ENCODE peak calls at places on chromosomes 3 and 15, in nine cellular contexts. K, D, Q, P, U, Y, T, F and S are unnamed samples.

GRCh38 chr3:170128977-170129431 is 52.5 kb downstream of the PHC3 start:
- DNase-seq in K (no peak), D (no peak), Q (no peak), P (no peak), U (peak), Y (no peak), T (peak), F (no peak), S (no peak)

GRCh38 chr15:55564347-55565145 is 23.6 kb downstream of the PYGO1 start:
- DNase-seq in K (no peak), D (no peak), Q (no peak), P (no peak), U (no peak), Y (no peak), T (no peak), F (peak), S (no peak)

GRCh38 chr15:27358751-27359434 is 387.9 kb downstream of the GABRG3 start:
- DNase-seq in K (peak), D (no peak), Q (no peak), P (no peak), U (no peak), Y (no peak), T (no peak), F (peak), S (no peak)

GRCh38 chr3:30628931-30629590 is 22.7 kb downstream of the TGFBR2 start:
- DNase-seq in K (no peak), D (no peak), Q (no peak), P (no peak), U (peak), Y (peak), T (no peak), F (no peak), S (no peak)

GRCh38 chr3:142022381-142022780 is 127.0 kb downstream of the TFDP2 start:
- DNase-seq in K (no peak), D (no peak), Q (no peak), P (no peak), U (peak), Y (no peak), T (peak), F (no peak), S (no peak)

GRCh38 chr3:141797167-141797773 is 34.1 kb downstream of the GRK7 start:
- DNase-seq in K (peak), D (peak), Q (peak), P (peak), U (no peak), Y (peak), T (peak), F (peak), S (no peak)

GRCh38 chr3:25856902-25857518 is 67.1 kb downstream of the OXSM start:
- DNase-seq in K (no peak), D (no peak), Q (no peak), P (no peak), U (peak), Y (no peak), T (peak), F (no peak), S (peak)

GRCh38 chr15:71683401-71684274 is 126.7 kb upstream of the NR2E3 start:
- DNase-seq in K (no peak), D (no peak), Q (no peak), P (no peak), U (peak), Y (no peak), T (no peak), F (no peak), S (no peak)

GRCh38 chr3:14374444-14374883 is 27.9 kb upstream of the SLC6A6 start:
- DNase-seq in K (no peak), D (no peak), Q (no peak), P (no peak), U (no peak), Y (peak), T (no peak), F (no peak), S (peak)

GRCh38 chr15:72058590-72058989 is 59.4 kb downstream of the MYO9A start:
- DNase-seq in K (no peak), D (no peak), Q (no peak), P (no peak), U (no peak), Y (no peak), T (no peak), F (no peak), S (no peak)

GRCh38 chr3:67329358-67329757 is 325.1 kb downstream of the SUCLG2 start:
- DNase-seq in K (no peak), D (no peak), Q (no peak), P (no peak), U (no peak), Y (no peak), T (no peak), F (no peak), S (no peak)

DNA sequence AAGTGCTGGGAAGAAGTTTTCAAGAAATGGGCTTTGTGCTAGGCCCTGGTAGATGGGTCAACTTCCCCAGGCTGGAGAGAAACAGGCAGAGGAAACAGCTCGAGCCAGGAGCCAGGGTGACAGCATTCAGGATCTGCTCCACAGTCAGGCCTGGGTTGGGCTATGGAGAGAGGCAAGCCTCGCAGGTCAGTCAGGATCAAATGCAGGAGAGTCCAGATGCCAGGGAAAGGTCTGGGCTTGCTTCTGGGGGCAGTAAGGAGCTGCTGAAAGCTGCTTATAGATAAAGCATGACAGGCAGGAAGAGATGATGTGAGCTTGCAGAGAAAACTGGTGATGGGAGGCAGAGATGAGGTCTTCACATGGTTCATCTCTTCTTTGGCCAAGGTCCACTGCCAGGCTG is 10.9 kb upstream of the USP3 start:
- DNase-seq in K (no peak), D (no peak), Q (no peak), P (no peak), U (no peak), Y (no peak), T (no peak), F (no peak), S (no peak)
- TF ChIP-seq CTCF in K (no peak), D (no peak), Q (no peak), P (no peak), U (no peak), Y (no peak), T (no peak), F (no peak), S (no peak)

GRCh38 chr3:97970131-97970530 is 2.1 kb downstream of the RIOX2 start:
- DNase-seq in K (no peak), D (no peak), Q (no peak), P (no peak), U (no peak), Y (no peak), T (peak), F (no peak), S (no peak)

GRCh38 chr3:97968376-97968775 is 3.9 kb downstream of the RIOX2 start:
- DNase-seq in K (no peak), D (no peak), Q (no peak), P (no peak), U (no peak), Y (no peak), T (no peak), F (no peak), S (no peak)

GRCh38 chr3:97970929-97971460 is 1.2 kb downstream of the RIOX2 start:
- DNase-seq in K (no peak), D (no peak), Q (no peak), P (no peak), U (no peak), Y (no peak), T (no peak), F (no peak), S (no peak)

GRCh38 chr3:97969541-97969940 is 2.7 kb downstream of the RIOX2 start:
- DNase-seq in K (no peak), D (no peak), Q (no peak), P (no peak), U (no peak), Y (no peak), T (no peak), F (no peak), S (no peak)

GRCh38 chr3:97967966-97968365 is 4.3 kb downstream of the RIOX2 start:
- DNase-seq in K (no peak), D (no peak), Q (no peak), P (no peak), U (no peak), Y (no peak), T (no peak), F (peak), S (no peak)
- TF ChIP-seq CTCF in K (no peak), D (no peak), Q (no peak), P (no peak), U (no peak), Y (no peak), T (peak), F (no peak), S (no peak)

DNA sequence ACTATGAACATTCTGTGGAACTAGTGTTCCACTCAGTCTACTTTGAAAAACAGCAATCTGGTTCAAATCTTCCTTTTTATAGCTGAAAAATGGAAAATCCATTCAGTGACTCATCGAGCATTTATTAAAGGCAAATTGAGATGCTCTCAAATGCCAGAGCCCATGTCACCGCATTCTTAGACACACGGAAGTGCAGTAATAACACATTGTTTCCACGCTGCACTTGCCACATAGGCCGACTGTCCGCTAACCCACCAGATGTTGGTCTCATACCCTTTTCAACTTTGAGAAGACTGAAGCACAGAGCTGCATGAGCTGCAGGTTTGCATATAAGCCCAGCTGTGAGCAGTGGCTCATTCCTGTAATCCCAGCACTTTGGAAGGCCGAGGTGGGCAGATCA is 96.0 kb downstream of the TMEM266 start:
- DNase-seq in K (no peak), D (no peak), Q (no peak), P (no peak), U (peak), Y (no peak), T (peak), F (no peak), S (no peak)
- TF ChIP-seq CTCF in K (no peak), D (no peak), Q (no peak), P (no peak), U (no peak), Y (no peak), T (no peak), F (no peak), S (no peak)

GRCh38 chr3:180802837-180803236 is 109.6 kb upstream of the FXR1 start:
- DNase-seq in K (no peak), D (no peak), Q (no peak), P (no peak), U (peak), Y (no peak), T (peak), F (no peak), S (peak)
- TF ChIP-seq CTCF in K (no peak), D (no peak), Q (no peak), P (no peak), U (peak), Y (peak), T (peak), F (no peak), S (peak)

GRCh38 chr3:62229908-62230307 is 143.4 kb downstream of the FEZF2 start:
- DNase-seq in K (no peak), D (no peak), Q (no peak), P (no peak), U (no peak), Y (no peak), T (peak), F (no peak), S (no peak)
- TF ChIP-seq CTCF in K (peak), D (no peak), Q (no peak), P (no peak), U (peak), Y (peak), T (peak), F (peak), S (no peak)

GRCh38 chr15:50238263-50238662 is 27.3 kb downstream of the HDC start:
- DNase-seq in K (no peak), D (no peak), Q (no peak), P (no peak), U (no peak), Y (no peak), T (no peak), F (no peak), S (no peak)

GRCh38 chr15:50244153-50244552 is 21.4 kb downstream of the HDC start:
- DNase-seq in K (no peak), D (no peak), Q (no peak), P (no peak), U (no peak), Y (no peak), T (no peak), F (no peak), S (no peak)

GRCh38 chr15:50244959-50245624 is 20.4 kb downstream of the HDC start:
- DNase-seq in K (no peak), D (no peak), Q (no peak), P (no peak), U (no peak), Y (no peak), T (no peak), F (no peak), S (no peak)

GRCh38 chr15:50236433-50236832 is 29.1 kb downstream of the HDC start:
- DNase-seq in K (no peak), D (no peak), Q (no peak), P (no peak), U (no peak), Y (no peak), T (no peak), F (no peak), S (no peak)

DNA sequence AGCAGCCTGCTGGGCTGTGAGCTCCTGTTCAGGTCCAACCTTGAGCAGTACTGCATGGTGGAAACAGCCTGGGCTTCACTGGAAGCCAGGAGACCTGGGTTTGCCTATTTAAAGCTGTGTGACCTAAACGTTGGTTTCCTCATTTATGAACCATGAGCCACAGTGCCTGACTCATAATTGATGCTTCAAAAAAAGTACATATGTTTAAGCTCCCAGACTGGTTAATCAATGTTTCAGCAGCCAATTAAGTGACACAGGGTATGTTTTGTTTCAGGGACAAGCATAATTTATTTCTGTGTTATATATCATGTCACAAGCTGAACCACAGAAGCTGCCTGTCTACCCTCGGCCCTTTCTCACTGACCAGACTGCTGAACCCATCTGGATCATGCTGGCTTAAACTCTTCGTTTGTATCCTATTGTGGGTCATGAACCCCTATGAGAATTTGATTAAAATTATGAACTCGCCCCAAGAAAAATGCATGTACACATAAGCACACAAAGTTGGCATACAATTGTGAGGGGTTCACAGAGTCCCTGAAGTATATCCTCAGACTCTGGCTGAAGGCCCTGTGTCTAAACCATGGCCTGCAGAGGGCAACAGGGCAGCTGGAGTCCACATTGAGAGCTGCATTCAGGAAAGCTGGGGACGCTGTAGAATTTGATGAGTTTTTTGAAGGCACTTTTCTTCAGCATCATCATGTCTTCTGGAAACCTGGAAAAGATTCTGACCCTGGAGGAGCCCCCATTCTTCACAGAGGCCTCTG is 23.7 kb downstream of the HDC start:
- DNase-seq in K (no peak), D (no peak), Q (no peak), P (no peak), U (peak), Y (no peak), T (peak), F (no peak), S (peak)
- TF ChIP-seq CTCF in K (no peak), D (no peak), Q (no peak), P (no peak), U (peak), Y (no peak), T (no peak), F (no peak), S (no peak)

GRCh38 chr15:96418146-96418545 is 87.6 kb downstream of the NR2F2 start:
- DNase-seq in K (no peak), D (no peak), Q (no peak), P (no peak), U (no peak), Y (no peak), T (no peak), F (no peak), S (peak)

GRCh38 chr15:96416934-96417759 is 86.6 kb downstream of the NR2F2 start:
- DNase-seq in K (peak), D (no peak), Q (no peak), P (no peak), U (no peak), Y (no peak), T (peak), F (peak), S (peak)

GRCh38 chr15:96416218-96416933 is 85.9 kb downstream of the NR2F2 start:
- DNase-seq in K (no peak), D (no peak), Q (no peak), P (no peak), U (no peak), Y (no peak), T (no peak), F (peak), S (peak)

GRCh38 chr15:96415513-96416217 is 85.2 kb downstream of the NR2F2 start:
- DNase-seq in K (no peak), D (no peak), Q (no peak), P (no peak), U (no peak), Y (no peak), T (no peak), F (no peak), S (no peak)

GRCh38 chr15:96417760-96418130 is 87.2 kb downstream of the NR2F2 start:
- DNase-seq in K (no peak), D (no peak), Q (no peak), P (no peak), U (no peak), Y (no peak), T (no peak), F (no peak), S (no peak)
- TF ChIP-seq CTCF in K (no peak), D (no peak), Q (no peak), P (no peak), U (no peak), Y (no peak), T (no peak), F (no peak), S (no peak)